ENCODE peak calls at places on chromosomes 11 and 22, in five cellular contexts. A, I, P, N and E are unnamed samples.

GRCh38 chr11:103794262-103794661 is 242.2 kb upstream of the DDI1 start:
- DNase-seq in A (no peak), P (no peak), I (no peak), N (peak), E (no peak)

GRCh38 chr11:18696638-18697225 is 1.8 kb upstream of the TMEM86A start:
- DNase-seq in N (no peak), I (no peak), A (no peak), P (no peak), E (no peak)

GRCh38 chr11:121476379-121477032 is 23.7 kb upstream of the SORL1-AS1 start:
- DNase-seq in N (no peak), P (no peak), A (no peak), I (no peak), E (no peak)

GRCh38 chr11:66172146-66172545 is 96.3 kb upstream of the RAB1B start:
- DNase-seq in A (no peak), I (no peak), N (no peak), P (no peak), E (no peak)

GRCh38 chr22:39278040-39278439 is 33.3 kb upstream of the PDGFB start:
- DNase-seq in N (no peak), A (no peak), I (no peak), P (no peak), E (no peak)

GRCh38 chr22:45149671-45150070 is 14.1 kb upstream of the NUP50 start:
- DNase-seq in I (no peak), N (no peak), P (no peak), A (no peak), E (no peak)

GRCh38 chr22:46547883-46548244 is 10.4 kb upstream of the CELSR1 start:
- DNase-seq in N (no peak), P (no peak), I (no peak), A (no peak), E (no peak)

GRCh38 chr11:61961570-61962212 is 5.7 kb downstream of the FTH1 start:
- DNase-seq in A (no peak), P (no peak), I (no peak), N (no peak), E (no peak)

GRCh38 chr11:16883179-16883578 is 131.0 kb downstream of the PLEKHA7 start:
- DNase-seq in I (no peak), N (no peak), P (no peak), A (no peak), E (no peak)

GRCh38 chr11:109320595-109320994 is 101.4 kb upstream of the C11orf87 start:
- DNase-seq in I (no peak), A (no peak), P (no peak), N (no peak), E (no peak)

GRCh38 chr11:107044503-107044902 is 26.2 kb upstream of the GUCY1A2 start:
- DNase-seq in I (no peak), A (no peak), P (no peak), N (no peak), E (no peak)

GRCh38 chr11:117199061-117199915 is at the start of gene TAGLN:
- DNase-seq in A (peak), P (no peak), N (peak), I (peak), E (peak)

GRCh38 chr11:57648791-57649735 is 649 bp downstream of the YPEL4 start:
- DNase-seq in N (no peak), I (peak), P (no peak), A (no peak), E (peak)

GRCh38 chr22:44915441-44915840 is 94.4 kb downstream of the PHF21B start:
- DNase-seq in P (no peak), N (no peak), A (no peak), I (no peak), E (no peak)

GRCh38 chr11:86291466-86292262 is 10.4 kb upstream of the HIKESHI start:
- DNase-seq in I (peak), P (peak), A (peak), N (no peak), E (peak)

GRCh38 chr11:58922475-58922874 is 16.8 kb upstream of the GLYATL1 start:
- DNase-seq in N (no peak), I (no peak), A (no peak), P (no peak), E (no peak)

GRCh38 chr22:44632823-44633478 is 69.1 kb upstream of the PRR5 start:
- DNase-seq in I (no peak), N (no peak), A (no peak), P (no peak), E (no peak)

GRCh38 chr22:33578752-33579151 is 341.5 kb downstream of the LARGE1 start:
- DNase-seq in A (no peak), I (no peak), P (no peak), N (no peak), E (no peak)

GRCh38 chr22:42273855-42274451 is 3.5 kb upstream of the TCF20 start:
- DNase-seq in A (no peak), N (no peak), I (no peak), P (no peak), E (peak)

GRCh38 chr22:24134090-24134846 is 47.0 kb upstream of the SUSD2 start:
- DNase-seq in P (peak), I (peak), N (no peak), A (no peak), E (peak)

GRCh38 chr11:77213589-77214428 is 85.8 kb downstream of the MYO7A start:
- DNase-seq in A (no peak), N (no peak), I (no peak), P (no peak), E (no peak)

GRCh38 chr11:72491001-72491400 is 56.7 kb upstream of the CLPB start:
- DNase-seq in N (no peak), A (no peak), I (no peak), P (no peak), E (no peak)

GRCh38 chr11:12195773-12196172 is 85.4 kb downstream of the MICAL2 start:
- DNase-seq in A (no peak), I (no peak), P (no peak), N (no peak), E (no peak)

GRCh38 chr11:111925953-111926352 is 7.2 kb downstream of the C11orf52 start:
- DNase-seq in I (no peak), A (no peak), N (no peak), P (no peak), E (no peak)

GRCh38 chr11:12171921-12172320 is 61.5 kb downstream of the MICAL2 start:
- DNase-seq in N (no peak), P (no peak), I (no peak), A (no peak), E (no peak)

GRCh38 chr22:46049726-46050450 is 72.9 kb upstream of the WNT7B start:
- DNase-seq in P (peak), N (no peak), A (no peak), I (no peak), E (no peak)

GRCh38 chr11:118913411-118914125 is 12.2 kb downstream of the BCL9L start:
- DNase-seq in N (no peak), A (no peak), I (no peak), P (no peak), E (peak)

GRCh38 chr11:101706541-101706940 is 122.7 kb upstream of the TRPC6 start:
- DNase-seq in N (no peak), I (no peak), P (no peak), A (no peak), E (no peak)

GRCh38 chr11:45857834-45858492 is 10.7 kb downstream of the CRY2 start:
- DNase-seq in N (peak), A (no peak), I (no peak), P (no peak), E (no peak)

GRCh38 chr11:125443767-125444311 is 52.2 kb downstream of the FEZ1 start:
- DNase-seq in P (no peak), A (no peak), I (no peak), N (no peak), E (peak)

GRCh38 chr11:17766590-17766989 is 32.0 kb downstream of the KCNC1 start:
- DNase-seq in A (no peak), P (no peak), I (no peak), N (no peak), E (peak)

GRCh38 chr22:40423882-40424640 is 53.7 kb downstream of the SGSM3 start:
- DNase-seq in N (no peak), P (no peak), I (no peak), A (no peak), E (no peak)

DNA sequence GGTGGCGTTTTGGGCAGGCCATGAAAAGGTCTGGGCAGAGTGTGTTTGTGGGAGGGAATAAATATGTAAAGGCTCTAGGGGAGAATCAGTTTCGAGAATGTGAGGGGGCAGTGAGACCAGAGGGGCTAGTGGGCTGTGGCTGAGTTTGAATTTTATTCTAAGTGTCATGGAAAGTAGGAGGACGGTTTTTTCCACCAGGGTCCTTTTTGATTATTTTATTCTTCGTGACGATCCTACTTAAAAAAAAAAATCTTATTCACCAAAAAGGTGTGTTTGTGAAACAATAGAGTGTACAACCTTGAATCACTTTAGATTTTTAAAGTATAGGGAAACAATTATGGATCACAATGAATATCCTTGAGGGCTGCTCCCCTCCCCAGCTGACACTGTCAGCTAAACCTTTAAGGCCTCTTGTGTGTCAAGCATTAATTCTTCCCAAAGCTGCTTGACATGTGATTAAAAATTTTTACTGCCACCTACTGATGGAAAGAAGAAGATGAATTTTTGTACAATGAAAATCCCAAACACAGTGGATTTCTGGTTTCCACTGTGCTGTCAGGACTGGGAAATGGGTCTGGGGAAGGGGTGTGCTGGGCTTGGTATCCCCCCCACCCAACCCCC is 107.5 kb upstream of the OR4B1 start:
- DNase-seq in A (no peak), P (no peak), N (peak), I (no peak), E (peak)
- TF ChIP-seq CTCF in A (no peak), P (peak), N (peak), I (peak), E (peak)

GRCh38 chr22:20056696-20057386 is 23.2 kb upstream of the DGCR8 start:
- DNase-seq in N (no peak), I (no peak), A (no peak), P (no peak), E (no peak)

GRCh38 chr22:20061481-20061861 is 18.6 kb upstream of the DGCR8 start:
- DNase-seq in P (no peak), A (no peak), N (no peak), I (no peak), E (no peak)

GRCh38 chr22:20057596-20058268 is 22.3 kb upstream of the DGCR8 start:
- DNase-seq in N (no peak), P (no peak), A (no peak), I (no peak), E (no peak)

GRCh38 chr22:20060700-20061480 is 19.2 kb upstream of the DGCR8 start:
- DNase-seq in A (no peak), P (no peak), N (no peak), I (no peak), E (no peak)

GRCh38 chr22:20058989-20059770 is 20.9 kb upstream of the DGCR8 start:
- DNase-seq in A (no peak), N (no peak), I (no peak), P (no peak), E (no peak)
- TF ChIP-seq CTCF in A (no peak), N (no peak), I (no peak), P (no peak), E (no peak)

GRCh38 chr11:2300936-2301630 is 635 bp downstream of the C11orf21 start:
- DNase-seq in A (no peak), I (no peak), N (no peak), P (no peak), E (no peak)

GRCh38 chr11:2298131-2298794 is 3.5 kb downstream of the C11orf21 start:
- DNase-seq in A (peak), I (no peak), P (no peak), N (no peak), E (no peak)

GRCh38 chr11:2300290-2300935 is 1.3 kb downstream of the C11orf21 start:
- DNase-seq in P (no peak), I (no peak), A (no peak), N (no peak), E (no peak)

GRCh38 chr11:2298795-2299747 is 2.6 kb downstream of the C11orf21 start:
- DNase-seq in I (no peak), N (no peak), P (peak), A (peak), E (peak)

DNA sequence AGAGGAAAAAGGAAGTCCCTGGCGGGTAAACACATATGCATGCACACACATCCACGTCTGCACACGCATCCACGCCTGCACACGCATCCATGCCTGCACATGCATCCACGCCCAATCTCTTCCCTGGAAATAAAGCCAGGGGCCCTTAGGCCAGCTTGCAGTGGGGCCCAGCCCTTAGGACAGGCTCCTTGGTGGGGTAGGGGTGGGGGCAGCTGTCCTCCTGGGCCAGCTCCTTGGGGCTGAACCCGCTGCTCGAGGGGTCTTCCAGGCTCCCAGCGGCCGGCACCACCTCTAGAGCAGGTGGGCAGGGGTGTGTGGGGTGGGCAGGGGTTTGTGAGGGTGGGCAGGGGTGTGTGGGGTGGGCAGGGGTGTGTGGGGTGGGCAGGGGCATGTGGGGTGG is 1.9 kb downstream of the C11orf21 start:
- DNase-seq in P (no peak), A (no peak), N (no peak), I (no peak), E (no peak)
- TF ChIP-seq CTCF in P (no peak), A (no peak), N (no peak), I (no peak), E (no peak)

GRCh38 chr22:17896552-17896951 is 122.3 kb upstream of the BID start:
- DNase-seq in A (peak), N (no peak), I (no peak), P (peak), E (peak)
- TF ChIP-seq CTCF in A (peak), N (peak), I (peak), P (peak), E (peak)

GRCh38 chr11:44003736-44004451 is 43.9 kb upstream of the ACCSL start:
- DNase-seq in I (no peak), P (no peak), A (no peak), N (no peak), E (no peak)
- TF ChIP-seq CTCF in I (no peak), P (no peak), A (no peak), N (no peak), E (no peak)